ENCODE peak calls at places on chromosome 15, in eight cellular contexts. S, I, Z, F, M, D, C and P are unnamed samples.

GRCh38 chr15:57500979-57501576 is 90.6 kb upstream of the MYZAP start:
- DNase-seq in D (no peak), M (peak; percentile 19), I (no peak), F (no peak), C (no peak), S (no peak), Z (no peak), P (no peak)

GRCh38 chr15:25897658-25898057 is 34.5 kb upstream of the ATP10A start:
- DNase-seq in S (no peak), C (no peak), D (no peak), F (no peak), M (no peak), Z (no peak), I (no peak), P (no peak)

GRCh38 chr15:31366169-31366734 is 39.6 kb downstream of the KLF13 start:
- DNase-seq in M (no peak), C (no peak), I (no peak), Z (peak; percentile 59), F (peak; percentile 64), S (no peak), D (no peak), P (peak; percentile 74)

GRCh38 chr15:57865294-57865693 is 158.8 kb downstream of the POLR2M start:
- DNase-seq in Z (peak; percentile 39), D (peak; percentile 13), I (no peak), C (no peak), F (no peak), M (peak; percentile 13), S (no peak), P (no peak)

GRCh38 chr15:59349715-59350420 is 22.8 kb downstream of the MYO1E start:
- DNase-seq in S (no peak), D (no peak), C (no peak), I (peak; percentile 83), M (peak; percentile 90), Z (no peak), F (no peak), P (no peak)

GRCh38 chr15:85545185-85545584 is 164.8 kb downstream of the AKAP13 start:
- DNase-seq in S (no peak), F (no peak), I (no peak), C (no peak), Z (no peak), D (no peak), M (no peak), P (no peak)

GRCh38 chr15:40082195-40082868 is 26.3 kb downstream of the BMF start:
- DNase-seq in S (no peak), D (no peak), M (no peak), I (no peak), F (no peak), Z (no peak), C (no peak), P (no peak)

GRCh38 chr15:85770014-85770721 is 24.6 kb downstream of the KLHL25 start:
- DNase-seq in F (no peak), S (no peak), D (no peak), C (no peak), Z (no peak), M (no peak), I (no peak), P (no peak)

GRCh38 chr15:99571299-99571698 is 5.5 kb downstream of the MEF2A start:
- DNase-seq in S (no peak), F (no peak), C (no peak), D (no peak), I (no peak), Z (no peak), M (no peak), P (no peak)
- H3K27ac ChIP-seq in S (no peak overlapping the region), F (no peak overlapping the region), C (no peak overlapping the region), D (peak overlapping the region; percentile 55), I (no peak overlapping the region), Z (no peak overlapping the region), M (no peak overlapping the region), P (no peak overlapping the region)

GRCh38 chr15:71752604-71753289 is 57.6 kb upstream of the NR2E3 start:
- DNase-seq in S (no peak), Z (peak; percentile 44), M (peak; percentile 97), C (no peak), F (no peak), D (peak; percentile 58), I (peak; percentile 65), P (no peak)

GRCh38 chr15:71754660-71755059 is 55.7 kb upstream of the NR2E3 start:
- DNase-seq in S (no peak), I (no peak), F (no peak), D (no peak), C (no peak), Z (no peak), M (no peak), P (no peak)

GRCh38 chr15:71752085-71752484 is 58.3 kb upstream of the NR2E3 start:
- DNase-seq in S (no peak), C (no peak), Z (no peak), D (no peak), M (no peak), F (no peak), I (no peak), P (no peak)

GRCh38 chr15:71755092-71755491 is 55.3 kb upstream of the NR2E3 start:
- DNase-seq in M (no peak), S (no peak), C (no peak), F (no peak), D (no peak), Z (no peak), I (no peak), P (no peak)

GRCh38 chr15:71753346-71753745 is 57.0 kb upstream of the NR2E3 start:
- DNase-seq in S (no peak), F (no peak), C (no peak), D (no peak), I (no peak), M (peak; percentile 50), Z (no peak), P (no peak)
- H3K27ac ChIP-seq in S (no peak overlapping the region), F (no peak overlapping the region), C (no peak overlapping the region), D (no peak overlapping the region), I (no peak overlapping the region), M (peak overlapping the region; percentile 99), Z (no peak overlapping the region), P (peak overlapping the region; percentile 28)

GRCh38 chr15:28178727-28179126 is 79.6 kb upstream of the OCA2 start:
- DNase-seq in Z (no peak), D (no peak), C (no peak), F (no peak), I (no peak), M (no peak), S (no peak), P (no peak)
- H3K27ac ChIP-seq in Z (no peak overlapping the region), D (no peak overlapping the region), C (no peak overlapping the region), F (peak overlapping the region; percentile 31), I (no peak overlapping the region), M (no peak overlapping the region), S (no peak overlapping the region), P (no peak overlapping the region)

DNA sequence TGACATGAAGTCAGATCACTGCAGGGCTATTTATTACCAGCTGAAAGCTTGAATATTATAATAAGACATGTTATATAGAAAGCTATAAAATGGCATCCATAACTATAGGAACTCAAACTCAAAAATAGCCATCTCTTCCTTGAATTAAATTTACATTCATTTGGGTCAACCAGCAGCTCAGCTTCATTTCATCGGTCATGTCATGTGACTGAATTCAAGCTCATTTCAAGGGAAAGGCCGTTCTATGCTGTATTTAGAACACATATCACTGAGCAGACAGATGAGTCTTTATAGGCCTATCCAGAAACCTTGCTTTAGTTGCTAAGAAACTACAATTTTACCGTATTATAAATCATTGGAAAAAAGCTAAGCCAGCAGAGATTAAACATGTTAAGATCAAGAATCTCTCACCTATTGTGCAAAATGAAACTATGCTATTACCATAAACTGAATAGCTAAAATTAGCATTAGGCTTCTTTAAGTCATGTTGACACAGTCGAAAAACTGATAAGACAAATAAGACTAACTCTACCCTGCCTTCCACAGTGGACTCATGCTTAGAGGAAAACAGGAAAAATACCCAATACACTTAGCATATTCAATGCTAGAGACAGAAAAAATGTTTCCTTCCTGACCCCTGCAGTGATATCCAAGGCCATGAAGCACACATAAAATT is 2.3 kb downstream of the NPTN start:
- DNase-seq in S (no peak), M (no peak), D (no peak), Z (no peak), I (no peak), F (no peak), C (no peak), P (no peak)
- H3K27ac ChIP-seq in S (peak overlapping the region; percentile 5), M (no peak overlapping the region), D (peak overlapping the region; percentile 96), Z (no peak overlapping the region), I (no peak overlapping the region), F (peak overlapping the region; percentile 97), C (no peak overlapping the region), P (peak overlapping the region; percentile 94)

GRCh38 chr15:90038639-90039095 is 37.5 kb downstream of the ZNF710 start:
- DNase-seq in I (no peak), F (no peak), C (no peak), M (no peak), Z (no peak), D (no peak), S (no peak), P (no peak)
- H3K27ac ChIP-seq in I (no peak overlapping the region), F (no peak overlapping the region), C (no peak overlapping the region), M (no peak overlapping the region), Z (no peak overlapping the region), D (no peak overlapping the region), S (no peak overlapping the region), P (peak overlapping the region; percentile 94)

GRCh38 chr15:38072007-38072506 is 137.6 kb downstream of the TMCO5A start:
- DNase-seq in Z (no peak), F (peak; percentile 18), C (no peak), D (no peak), M (no peak), S (no peak), I (no peak), P (no peak)
- H3K27ac ChIP-seq in Z (no peak overlapping the region), F (peak overlapping the region; percentile 93), C (no peak overlapping the region), D (peak overlapping the region; percentile 46), M (peak overlapping the region; percentile 84), S (peak overlapping the region; percentile 96), I (peak overlapping the region; percentile 76), P (peak overlapping the region; percentile 93)

DNA sequence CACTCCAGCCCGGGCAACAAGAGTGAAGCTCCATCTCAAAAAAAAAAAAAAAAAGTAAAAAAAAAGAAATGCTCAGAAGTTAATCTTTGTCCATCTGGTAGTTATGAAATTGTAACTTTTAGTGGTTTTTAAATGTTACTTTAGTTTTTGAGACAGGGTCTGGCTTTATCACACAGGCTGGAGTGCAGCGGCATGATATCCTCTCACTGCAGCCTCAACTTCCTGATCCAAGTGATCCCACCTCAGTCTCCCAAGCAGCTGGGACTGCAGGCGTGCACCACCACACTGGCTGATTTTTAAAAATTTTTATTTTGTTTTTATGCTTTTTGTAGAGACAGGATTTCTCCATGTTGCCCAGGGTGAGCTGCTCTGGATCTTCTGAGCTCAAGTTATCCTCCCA is 1.3 kb downstream of the RNU5B-1 start:
- DNase-seq in Z (no peak), I (no peak), M (no peak), D (no peak), S (no peak), F (no peak), C (no peak), P (no peak)
- H3K27ac ChIP-seq in Z (no peak overlapping the region), I (peak overlapping the region; percentile 67), M (no peak overlapping the region), D (no peak overlapping the region), S (no peak overlapping the region), F (peak overlapping the region; percentile 99), C (no peak overlapping the region), P (peak overlapping the region; percentile 14)

DNA sequence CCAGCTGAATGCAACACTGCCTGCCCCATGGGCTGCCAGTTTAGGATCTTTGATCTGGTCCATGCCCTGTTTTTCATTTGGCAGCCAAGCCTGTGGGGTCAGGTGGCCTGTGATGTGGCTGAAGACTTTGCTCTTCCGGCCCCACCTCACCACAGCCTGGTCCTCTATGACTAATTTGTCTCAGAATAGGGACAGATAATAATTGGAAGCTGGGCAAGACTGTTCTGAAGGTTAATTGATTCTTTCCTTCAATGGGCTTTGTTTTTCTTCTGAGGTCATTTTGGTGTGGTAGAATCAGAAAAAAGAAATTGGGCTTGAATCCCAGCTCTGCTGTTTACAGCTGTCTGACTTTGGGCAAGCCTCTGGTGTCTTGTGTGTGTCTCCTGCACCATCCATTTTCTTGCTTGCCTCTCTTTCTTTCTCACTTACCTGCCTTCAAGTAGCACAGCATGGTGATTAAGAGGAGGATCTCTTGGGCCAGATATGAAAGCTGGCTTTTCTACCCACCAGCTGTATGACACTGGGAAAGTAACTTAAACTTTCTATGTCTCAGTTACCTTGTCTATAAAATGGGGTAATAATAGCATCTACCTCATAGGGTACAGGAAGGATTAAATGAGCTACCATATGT is 24.2 kb downstream of the ABHD2 start:
- DNase-seq in M (peak; percentile 71), Z (no peak), C (no peak), S (no peak), D (no peak), I (peak; percentile 72), F (peak; percentile 51), P (no peak)
- H3K27ac ChIP-seq in M (peak overlapping the region; percentile 87), Z (no peak overlapping the region), C (no peak overlapping the region), S (peak overlapping the region; percentile 75), D (peak overlapping the region; percentile 81), I (peak overlapping the region; percentile 44), F (peak overlapping the region; percentile 95), P (peak overlapping the region; percentile 63)